ENCODE peak calls at places on chromosomes 4 and X, in nine cellular contexts. L, J, V, Q, B, H, D, C and G are unnamed samples.

GRCh38 chrX:124328765-124329164 is 3.7 kb upstream of the TEX13D start:
- DNase-seq in J (no peak), D (no peak), C (no peak), B (peak), L (no peak), V (no peak), Q (no peak), H (no peak), G (peak)

GRCh38 chrX:154799554-154800348 is 5.5 kb downstream of the MPP1 start:
- DNase-seq in C (no peak), Q (no peak), L (no peak), V (peak), H (no peak), D (peak), J (no peak), B (no peak), G (peak)

GRCh38 chrX:153459976-153460375 is 10.4 kb downstream of the HAUS7 start:
- DNase-seq in J (no peak), L (no peak), D (no peak), B (peak), Q (no peak), C (no peak), H (no peak), V (no peak), G (no peak)

GRCh38 chrX:103704863-103705262 is 5.8 kb upstream of the TMEM31 start:
- DNase-seq in B (no peak), C (no peak), J (no peak), L (no peak), V (no peak), H (no peak), D (no peak), Q (no peak), G (no peak)

GRCh38 chr4:1246901-1247810 is 1.8 kb downstream of the CTBP1 start:
- DNase-seq in L (peak), D (peak), H (peak), J (no peak), B (peak), Q (peak), V (peak), C (peak), G (no peak)

GRCh38 chr4:133483600-133484246 is 334.6 kb downstream of the PCDH10 start:
- DNase-seq in L (peak), J (peak), Q (no peak), C (no peak), B (peak), H (no peak), D (peak), V (peak), G (peak)

GRCh38 chrX:20252392-20253231 is 14.1 kb downstream of the RPS6KA3 start:
- DNase-seq in Q (peak), C (peak), D (peak), V (peak), B (peak), L (peak), H (peak), J (peak), G (peak)

GRCh38 chr4:25859429-25860148 is 3.2 kb downstream of the SEL1L3 start:
- DNase-seq in C (peak), B (no peak), D (no peak), Q (peak), L (no peak), V (no peak), H (peak), J (no peak), G (no peak)

GRCh38 chr4:83716874-83717273 is 181.0 kb downstream of the GPAT3 start:
- DNase-seq in B (peak), J (no peak), Q (no peak), L (no peak), V (no peak), H (no peak), D (no peak), C (no peak), G (no peak)

GRCh38 chrX:1281511-1281910 is 12.9 kb downstream of the CSF2RA start:
- DNase-seq in H (no peak), V (no peak), D (no peak), C (no peak), J (no peak), Q (no peak), L (no peak), B (peak), G (peak)

GRCh38 chr4:47551682-47552081 is 66.6 kb downstream of the ATP10D start:
- DNase-seq in V (no peak), D (no peak), B (peak), H (no peak), L (no peak), J (no peak), C (no peak), Q (no peak), G (peak)

GRCh38 chr4:17561195-17561909 is 15.6 kb upstream of the LAP3 start:
- DNase-seq in J (no peak), L (no peak), V (no peak), Q (no peak), H (peak), B (peak), C (no peak), D (no peak), G (peak)
- TF ChIP-seq EZH2phosphoT487 in J (no peak), L (no peak), V (no peak), Q (no peak), H (no peak), B (no peak), C (no peak), D (no peak), G (no peak)

GRCh38 chr4:8913858-8914460 is 42.3 kb upstream of the HMX1 start:
- DNase-seq in V (peak), L (no peak), B (no peak), J (no peak), C (no peak), Q (no peak), D (no peak), H (peak), G (no peak)
- TF ChIP-seq EZH2phosphoT487 in V (no peak), L (no peak), B (no peak), J (no peak), C (no peak), Q (no peak), D (no peak), H (no peak), G (no peak)

GRCh38 chrX:148634591-148634990 is 134.2 kb downstream of the AFF2 start:
- DNase-seq in L (no peak), C (no peak), B (no peak), J (no peak), V (no peak), H (no peak), Q (no peak), D (no peak), G (no peak)

GRCh38 chrX:148629435-148629834 is 129.0 kb downstream of the AFF2 start:
- DNase-seq in C (no peak), V (no peak), D (no peak), Q (no peak), L (no peak), B (no peak), H (no peak), J (no peak), G (no peak)

GRCh38 chrX:148633509-148633908 is 133.1 kb downstream of the AFF2 start:
- DNase-seq in V (no peak), C (no peak), Q (no peak), J (no peak), H (no peak), D (no peak), B (no peak), L (no peak), G (no peak)

DNA sequence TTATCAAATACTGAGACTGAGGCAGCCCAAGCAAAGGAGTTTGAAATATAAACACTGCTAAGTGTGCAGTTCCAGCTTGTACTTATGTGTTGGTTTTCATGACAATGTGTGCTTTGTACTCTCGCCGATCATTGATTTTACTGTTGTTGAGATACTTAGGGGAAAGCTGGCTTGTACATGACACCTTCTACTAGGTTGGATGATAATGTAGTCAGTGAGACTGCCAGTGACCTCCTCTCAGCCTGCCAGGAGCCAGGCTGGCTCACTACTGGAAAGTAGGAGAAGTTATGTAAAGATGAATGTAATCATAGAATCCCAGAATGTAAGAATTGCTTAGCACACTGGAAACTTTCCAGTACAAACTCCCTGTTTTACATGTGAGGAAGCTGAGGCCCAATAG is 132.0 kb downstream of the AFF2 start:
- DNase-seq in Q (no peak), H (no peak), D (no peak), V (no peak), L (no peak), J (no peak), C (no peak), B (no peak), G (no peak)
- TF ChIP-seq EZH2phosphoT487 in Q (no peak), H (no peak), D (no peak), V (no peak), L (no peak), J (no peak), C (no peak), B (no peak), G (no peak)

GRCh38 chr4:153451931-153452660 is 14.1 kb upstream of the TMEM131L start:
- DNase-seq in D (peak), B (no peak), J (no peak), H (no peak), L (peak), C (no peak), Q (no peak), V (no peak), G (no peak)
- TF ChIP-seq EZH2phosphoT487 in D (no peak), B (no peak), J (no peak), H (no peak), L (no peak), C (no peak), Q (no peak), V (no peak), G (no peak)

GRCh38 chrX:131895807-131896206 is 127.3 kb upstream of the STK26 start:
- DNase-seq in D (no peak), H (no peak), J (no peak), V (no peak), Q (no peak), B (no peak), C (no peak), L (no peak), G (no peak)
- TF ChIP-seq EZH2phosphoT487 in D (no peak), H (no peak), J (no peak), V (no peak), Q (no peak), B (no peak), C (no peak), L (no peak), G (no peak)

GRCh38 chr4:142480244-142480643 is 365.9 kb downstream of the INPP4B start:
- DNase-seq in L (no peak), C (no peak), H (no peak), J (no peak), B (peak), V (no peak), Q (no peak), D (no peak), G (peak)
- TF ChIP-seq EZH2phosphoT487 in L (no peak), C (no peak), H (no peak), J (no peak), B (no peak), V (no peak), Q (no peak), D (no peak), G (no peak)

GRCh38 chr4:55381502-55381901 is 14.3 kb upstream of the TMEM165 start:
- DNase-seq in L (no peak), V (no peak), D (no peak), Q (no peak), B (no peak), H (no peak), C (no peak), J (no peak), G (no peak)

GRCh38 chr4:55382515-55383003 is 13.2 kb upstream of the TMEM165 start:
- DNase-seq in V (no peak), L (no peak), B (no peak), J (no peak), Q (no peak), H (no peak), C (no peak), D (no peak), G (no peak)

GRCh38 chr4:55386073-55386472 is 9.7 kb upstream of the TMEM165 start:
- DNase-seq in D (peak), C (peak), J (peak), Q (no peak), V (no peak), B (peak), L (peak), H (peak), G (peak)

GRCh38 chr4:55386840-55387239 is 8.9 kb upstream of the TMEM165 start:
- DNase-seq in D (no peak), Q (no peak), V (peak), B (no peak), L (no peak), H (no peak), J (no peak), C (no peak), G (no peak)

DNA sequence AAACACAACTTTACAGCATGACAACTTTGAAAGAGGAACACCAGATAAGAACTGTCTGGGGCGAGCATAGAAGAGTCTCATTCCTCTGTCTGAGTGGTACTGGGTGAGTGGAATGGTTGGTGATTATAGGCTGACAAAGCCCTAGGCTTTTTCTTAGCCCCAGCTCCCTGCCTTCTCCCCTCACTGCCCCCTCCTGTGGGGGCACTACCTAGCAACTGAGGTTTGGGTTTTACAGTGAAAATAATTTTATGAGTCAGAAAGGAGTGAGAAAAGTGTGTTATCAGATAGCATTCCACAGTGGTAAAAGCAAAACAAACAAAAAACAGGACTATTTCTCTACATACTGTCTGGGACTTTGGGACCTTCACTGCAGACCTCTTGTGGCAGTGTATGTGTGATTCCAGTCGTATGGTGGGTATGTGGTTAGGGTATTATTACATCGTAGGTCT is 10.5 kb upstream of the TMEM165 start:
- DNase-seq in B (no peak), C (no peak), Q (no peak), H (no peak), L (no peak), V (peak), J (no peak), D (no peak), G (peak)
- TF ChIP-seq EZH2phosphoT487 in B (no peak), C (no peak), Q (no peak), H (no peak), L (no peak), V (no peak), J (no peak), D (no peak), G (no peak)